ENCODE peak calls at places on chromosome 21, in five cellular contexts. One of them, this sample, is unnamed. For H3K9me3, the result is how much of the 10 kb centered on the place peaks cover.

GRCh38 chr21:38997756-38998155 is 185.5 kb downstream of the PSMG1 start:
- DNase-seq in tibial artery: no peak
- DNase-seq in left ventricle myocardium inferior: no peak
- DNase-seq in neural progenitor cell: no peak
- DNase-seq in heart left ventricle: no peak
- DNase-seq in this sample: no peak

GRCh38 chr21:34186119-34186719 is 112.8 kb downstream of the MRPS6 start:
- DNase-seq in tibial artery: peak
- DNase-seq in left ventricle myocardium inferior: no peak
- DNase-seq in neural progenitor cell: no peak
- DNase-seq in heart left ventricle: no peak
- DNase-seq in this sample: peak

GRCh38 chr21:15293251-15293650 is 228.5 kb upstream of the NRIP1 start:
- DNase-seq in tibial artery: no peak
- DNase-seq in left ventricle myocardium inferior: no peak
- DNase-seq in neural progenitor cell: no peak
- DNase-seq in heart left ventricle: no peak
- DNase-seq in this sample: no peak

GRCh38 chr21:15010645-15011044 is 54.2 kb downstream of the NRIP1 start:
- DNase-seq in tibial artery: no peak
- DNase-seq in left ventricle myocardium inferior: no peak
- DNase-seq in neural progenitor cell: no peak
- DNase-seq in heart left ventricle: no peak
- DNase-seq in this sample: no peak

GRCh38 chr21:32359719-32360260 is 33.0 kb downstream of the URB1 start:
- DNase-seq in tibial artery: no peak
- DNase-seq in left ventricle myocardium inferior: no peak
- DNase-seq in neural progenitor cell: no peak
- DNase-seq in heart left ventricle: no peak
- DNase-seq in this sample: no peak

GRCh38 chr21:14686466-14687276 is 140.6 kb upstream of the SAMSN1 start:
- DNase-seq in tibial artery: no peak
- DNase-seq in left ventricle myocardium inferior: no peak
- DNase-seq in neural progenitor cell: no peak
- DNase-seq in heart left ventricle: no peak
- DNase-seq in this sample: no peak

GRCh38 chr21:28615276-28615675 is 377.4 kb downstream of the LTN1 start:
- DNase-seq in tibial artery: no peak
- DNase-seq in left ventricle myocardium inferior: no peak
- DNase-seq in neural progenitor cell: peak
- DNase-seq in heart left ventricle: no peak
- DNase-seq in this sample: no peak

GRCh38 chr21:36150192-36150711 is 6.4 kb upstream of the DOP1B start:
- DNase-seq in tibial artery: peak
- DNase-seq in left ventricle myocardium inferior: peak
- DNase-seq in neural progenitor cell: no peak
- DNase-seq in heart left ventricle: peak
- DNase-seq in this sample: no peak

GRCh38 chr21:34858559-34858958 is 189.8 kb downstream of the CLIC6 start:
- DNase-seq in tibial artery: no peak
- DNase-seq in left ventricle myocardium inferior: no peak
- DNase-seq in neural progenitor cell: no peak
- DNase-seq in heart left ventricle: no peak
- DNase-seq in this sample: no peak

GRCh38 chr21:39891111-39891510 is 23.9 kb downstream of the PCP4 start:
- DNase-seq in tibial artery: no peak
- DNase-seq in left ventricle myocardium inferior: no peak
- DNase-seq in neural progenitor cell: no peak
- DNase-seq in heart left ventricle: no peak
- DNase-seq in this sample: no peak

GRCh38 chr21:45291613-45292398 is 4.1 kb upstream of the POFUT2 start:
- DNase-seq in tibial artery: peak
- DNase-seq in left ventricle myocardium inferior: no peak
- DNase-seq in neural progenitor cell: no peak
- DNase-seq in heart left ventricle: no peak
- DNase-seq in this sample: no peak
- TF ChIP-seq CTCF in tibial artery: no peak
- TF ChIP-seq CTCF in left ventricle myocardium inferior: no peak
- TF ChIP-seq CTCF in neural progenitor cell: no peak
- TF ChIP-seq CTCF in heart left ventricle: no peak
- TF ChIP-seq CTCF in this sample: no peak

GRCh38 chr21:37877171-37877570 is 39.1 kb downstream of the KCNJ6 start:
- DNase-seq in tibial artery: no peak
- DNase-seq in left ventricle myocardium inferior: no peak
- DNase-seq in neural progenitor cell: no peak
- DNase-seq in heart left ventricle: no peak
- DNase-seq in this sample: no peak
- H3K27ac ChIP-seq in tibial artery: no peak
- H3K27ac ChIP-seq in left ventricle myocardium inferior: no peak
- H3K27ac ChIP-seq in neural progenitor cell: no peak
- H3K27ac ChIP-seq in heart left ventricle: no peak
- H3K27ac ChIP-seq in this sample: no peak

GRCh38 chr21:27550258-27550657 is 583.4 kb upstream of the ADAMTS5 start:
- DNase-seq in tibial artery: no peak
- DNase-seq in left ventricle myocardium inferior: no peak
- DNase-seq in neural progenitor cell: no peak
- DNase-seq in heart left ventricle: no peak
- DNase-seq in this sample: no peak

DNA sequence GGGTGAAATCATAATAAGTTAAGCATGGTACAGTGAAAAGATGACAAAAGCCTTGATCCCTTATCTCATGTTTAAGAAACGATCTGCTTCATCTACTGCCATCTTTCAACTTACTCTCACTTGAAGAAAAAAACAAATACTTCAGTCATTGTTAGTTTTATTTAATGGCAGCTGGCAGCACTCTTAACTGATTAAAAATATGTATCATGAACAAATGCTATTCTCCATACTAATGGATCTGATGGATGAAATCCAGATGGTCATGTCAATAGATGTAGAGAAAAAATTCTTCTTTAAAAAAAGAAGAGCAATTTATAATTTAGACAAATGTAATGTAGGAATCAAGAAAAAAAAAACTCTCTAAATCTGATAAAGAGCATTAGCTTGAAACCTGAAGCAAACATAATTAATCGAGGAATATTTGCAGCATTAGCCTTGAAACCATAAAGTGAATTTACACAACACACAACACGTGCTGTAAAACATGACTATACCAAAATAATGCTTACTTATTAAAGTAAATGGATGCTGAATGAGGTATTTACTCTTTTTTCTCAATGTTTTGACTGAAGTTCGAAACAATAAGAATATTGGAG is 579.0 kb upstream of the ADAMTS5 start:
- DNase-seq in tibial artery: no peak
- DNase-seq in left ventricle myocardium inferior: no peak
- DNase-seq in neural progenitor cell: no peak
- DNase-seq in heart left ventricle: no peak
- DNase-seq in this sample: no peak
- H3K9me3 ChIP-seq in tibial artery: under half
- H3K9me3 ChIP-seq in left ventricle myocardium inferior: under half
- H3K9me3 ChIP-seq in neural progenitor cell: under half
- H3K9me3 ChIP-seq in heart left ventricle: under half
- H3K9me3 ChIP-seq in this sample: under half

GRCh38 chr21:20946701-20947100 is 51.5 kb upstream of the NCAM2 start:
- DNase-seq in tibial artery: no peak
- DNase-seq in left ventricle myocardium inferior: no peak
- DNase-seq in neural progenitor cell: no peak
- DNase-seq in heart left ventricle: no peak
- DNase-seq in this sample: no peak
- TF ChIP-seq CTCF in tibial artery: no peak
- TF ChIP-seq CTCF in left ventricle myocardium inferior: no peak
- TF ChIP-seq CTCF in neural progenitor cell: no peak
- TF ChIP-seq CTCF in heart left ventricle: no peak
- TF ChIP-seq CTCF in this sample: no peak